ENCODE peak calls at places on chromosomes 13 and 19, in ten cellular contexts. H is fibroblast of lung, R is hepatocyte, Y is endothelial cell of umbilical vein, Z is B cell, U is uterus, T is endothelial cell, V is HFF-Myc, X is mucosa of descending colon, A is left ventricle myocardium inferior. K is an unnamed sample.

GRCh38 chr19:48833977-48834376 is 2.3 kb downstream of the HSD17B14 start:
- DNase-seq in V (no peak), R (no peak), Y (no peak), Z (no peak), T (no peak), A (no peak), H (no peak), X (no peak), U (no peak), K (no peak)

GRCh38 chr19:42312370-42312769 is 739 bp upstream of the TMEM145 start:
- DNase-seq in R (no peak), H (no peak), X (no peak), T (no peak), V (no peak), A (no peak), Y (no peak), U (no peak), Z (no peak), K (no peak)

GRCh38 chr19:7744871-7745270 is 2.5 kb downstream of the CD209 start:
- DNase-seq in H (no peak), T (no peak), A (no peak), Z (no peak), Y (no peak), U (no peak), X (no peak), R (no peak), V (no peak), K (no peak)

GRCh38 chr19:51010066-51010795 is 8.8 kb upstream of the KLK8 start:
- DNase-seq in Z (no peak), T (no peak), R (no peak), V (no peak), U (no peak), Y (no peak), A (no peak), H (no peak), X (no peak), K (no peak)

GRCh38 chr13:42495256-42495655 is 78.7 kb upstream of the TNFSF11 start:
- DNase-seq in X (no peak), V (no peak), R (no peak), H (no peak), T (no peak), Y (peak; percentile 13), Z (no peak), U (no peak), A (no peak), K (no peak)

GRCh38 chr13:97339019-97339988 is 94.7 kb upstream of the RAP2A start:
- DNase-seq in Z (no peak), U (peak; percentile 71), H (peak; percentile 86), T (no peak), V (peak; percentile 87), Y (no peak), A (peak; percentile 54), X (peak; percentile 25), R (peak; percentile 57), K (no peak)

GRCh38 chr19:10344780-10345179 is 5.4 kb upstream of the ICAM3 start:
- DNase-seq in T (no peak), R (no peak), Z (no peak), A (no peak), Y (no peak), V (no peak), U (no peak), H (peak; percentile 10), X (no peak), K (no peak)

GRCh38 chr19:18939922-18940775 is 868 bp downstream of the HOMER3 start:
- DNase-seq in T (peak; percentile 41), V (no peak), X (peak; percentile 24), R (peak; percentile 65), Y (peak; percentile 35), Z (no peak), H (peak; percentile 52), A (peak; percentile 46), U (peak; percentile 55), K (no peak)

GRCh38 chr13:106310450-106310849 is 225.0 kb downstream of the EFNB2 start:
- DNase-seq in X (no peak), R (no peak), A (no peak), H (no peak), Z (no peak), U (no peak), V (no peak), T (no peak), Y (no peak), K (no peak)

GRCh38 chr19:32828139-32828538 is 41.4 kb downstream of the SLC7A9 start:
- DNase-seq in T (no peak), H (no peak), V (no peak), Y (no peak), A (no peak), U (no peak), Z (no peak), X (no peak), R (no peak), K (no peak)

GRCh38 chr13:66532146-66532545 is 698.0 kb downstream of the PCDH9 start:
- DNase-seq in Z (no peak), U (no peak), T (no peak), Y (no peak), X (no peak), R (no peak), A (no peak), V (peak; percentile 12), H (peak; percentile 80), K (no peak)

GRCh38 chr19:3115916-3116602 is 19.8 kb upstream of the GNA15 start:
- DNase-seq in V (no peak), A (no peak), H (peak; percentile 28), T (no peak), R (no peak), U (no peak), Y (no peak), X (no peak), Z (no peak), K (no peak)

GRCh38 chr19:39809368-39809767 is 24.6 kb downstream of the DYRK1B start:
- DNase-seq in R (no peak), A (no peak), X (no peak), V (no peak), Y (no peak), Z (no peak), T (no peak), U (no peak), H (no peak), K (no peak)

GRCh38 chr19:47413941-47414340 is 5.4 kb downstream of the MEIS3 start:
- DNase-seq in X (no peak), R (no peak), Z (no peak), V (no peak), T (no peak), Y (no peak), A (no peak), U (no peak), H (no peak), K (no peak)
- TF ChIP-seq CTCF in X (no peak), R (no peak), Z (no peak), V (no peak), T (no peak), Y (no peak), A (no peak), U (no peak), H (no peak), K (no peak)

DNA sequence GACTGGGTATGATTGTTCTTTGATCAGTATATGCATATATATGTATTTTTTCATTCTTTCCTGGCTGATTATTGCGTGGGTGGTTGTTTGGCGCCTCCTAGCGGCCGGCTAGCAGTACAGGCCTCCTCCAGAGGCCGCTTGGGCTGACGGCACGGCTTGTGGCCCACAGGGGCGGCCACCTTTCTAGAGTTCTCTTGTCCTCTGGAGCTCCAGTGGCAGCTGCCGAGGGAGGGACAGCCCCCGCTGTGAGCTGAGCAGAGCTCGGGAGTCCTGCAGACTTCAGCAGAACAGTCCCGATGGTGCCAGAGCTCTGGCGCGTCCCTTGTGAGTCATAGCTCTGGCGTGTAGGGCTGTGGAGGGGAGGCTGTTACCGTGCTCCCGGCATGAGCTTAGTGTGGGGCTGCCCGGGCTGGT is 22.5 kb upstream of the ZNF429 start:
- DNase-seq in H (peak; percentile 24), U (peak; percentile 62), V (no peak), X (peak; percentile 32), R (peak; percentile 23), T (peak; percentile 39), A (peak; percentile 63), Z (no peak), Y (peak; percentile 13), K (no peak)
- TF ChIP-seq CTCF in H (peak; percentile 44), U (peak; percentile 78), V (peak; percentile 57), X (peak; percentile 82), R (peak; percentile 48), T (peak; percentile 68), A (peak; percentile 88), Z (peak; percentile 79), Y (peak; percentile 33), K (no peak)

GRCh38 chr13:95629071-95629470 is 15.4 kb downstream of the DZIP1 start:
- DNase-seq in X (no peak), H (no peak), T (no peak), R (no peak), U (no peak), Z (no peak), Y (no peak), V (no peak), A (no peak), K (no peak)
- TF ChIP-seq CTCF in X (no peak), H (no peak), T (no peak), R (no peak), U (no peak), Z (no peak), Y (no peak), V (no peak), A (no peak), K (no peak)

DNA sequence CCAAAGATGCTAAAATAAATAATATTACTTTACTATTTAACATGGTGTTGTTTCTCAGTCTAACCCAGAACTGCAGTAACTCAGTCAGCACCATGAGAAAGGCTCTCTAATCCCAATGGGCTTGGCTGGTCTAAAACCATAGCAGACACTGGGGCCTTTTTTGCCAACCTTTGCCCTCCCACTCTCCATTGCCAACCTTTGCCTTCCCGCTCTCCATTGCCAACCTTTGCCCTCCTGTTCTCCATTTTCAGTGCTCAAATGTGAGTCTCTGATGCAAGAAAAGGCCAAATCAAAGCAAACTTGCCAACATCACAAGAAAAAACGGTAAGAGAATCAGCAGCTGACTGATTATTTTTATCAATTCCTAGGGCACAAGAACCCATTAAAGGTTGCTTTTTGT is 1681.2 kb downstream of the SLITRK5 start:
- DNase-seq in X (no peak), A (no peak), V (no peak), R (no peak), Y (no peak), T (no peak), H (no peak), U (no peak), Z (no peak), K (no peak)
- TF ChIP-seq CTCF in X (no peak), A (no peak), V (no peak), R (no peak), Y (no peak), T (no peak), H (no peak), U (no peak), Z (no peak), K (no peak)

DNA sequence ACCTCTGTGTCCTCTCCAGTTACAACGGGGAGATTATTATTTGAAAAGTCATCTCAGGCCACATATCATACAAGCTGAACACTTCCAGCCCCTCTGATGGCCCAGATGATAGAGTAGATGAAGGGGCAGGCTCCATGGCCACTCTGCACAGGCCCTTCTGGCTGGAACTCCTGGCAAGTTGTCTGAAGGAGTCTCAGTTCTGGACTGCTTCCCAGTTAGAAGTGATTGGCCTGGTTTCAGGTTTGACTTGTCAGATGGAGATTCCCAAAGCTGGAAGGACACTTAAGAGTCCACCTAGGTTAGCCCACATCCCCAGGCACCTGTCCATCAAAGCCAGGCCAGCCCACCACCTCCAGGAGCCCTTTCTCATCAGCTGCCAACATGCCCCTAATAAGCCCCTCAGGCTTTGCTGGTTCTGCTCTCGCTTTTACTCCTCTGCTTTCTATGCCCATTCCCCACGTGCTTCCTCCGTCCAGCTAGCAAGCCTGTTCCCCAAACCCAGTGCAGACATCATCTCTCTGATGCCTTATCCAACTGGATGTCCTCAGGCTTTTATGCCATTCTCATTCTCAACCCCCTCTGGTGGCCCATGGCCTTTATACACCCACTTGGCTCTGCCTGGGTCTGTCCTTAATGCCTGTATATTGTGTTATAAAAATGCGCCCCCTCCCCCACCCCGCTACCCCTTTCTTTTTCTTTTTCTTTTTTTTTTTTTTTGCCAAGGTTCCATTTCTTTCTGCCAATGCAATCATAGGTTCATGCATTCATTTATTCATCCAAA is 56.5 kb downstream of the HSPH1 start:
- DNase-seq in Y (no peak), Z (no peak), T (peak; percentile 15), R (no peak), A (no peak), H (peak; percentile 15), X (no peak), U (no peak), V (no peak), K (no peak)
- TF ChIP-seq CTCF in Y (no peak), Z (no peak), T (peak; percentile 22), R (no peak), A (no peak), H (no peak), X (no peak), U (no peak), V (no peak), K (no peak)

K was measured in omental fat pad.